ENCODE peak calls at places on chromosome 14, in eight cellular contexts. One of them, this sample, is unnamed.

GRCh38 chr14:75647650-75648049 is 13.0 kb downstream of the ERG28 start:
- DNase-seq in non-pigmented ciliary epithelial cell: no peak
- DNase-seq in NCI-H748 treated with DMSO at 0.1 percent for 48 hours: no peak
- DNase-seq in nephron progenitor cell: no peak
- DNase-seq in ovary: peak
- DNase-seq in ureter: peak
- DNase-seq in dermis microvascular lymphatic vessel endothelial cell: no peak
- DNase-seq in head of caudate nucleus: no peak
- DNase-seq in this sample: no peak

GRCh38 chr14:69749956-69750355 is 17.0 kb upstream of the SRSF5 start:
- DNase-seq in non-pigmented ciliary epithelial cell: no peak
- DNase-seq in NCI-H748 treated with DMSO at 0.1 percent for 48 hours: no peak
- DNase-seq in nephron progenitor cell: no peak
- DNase-seq in ovary: no peak
- DNase-seq in ureter: peak
- DNase-seq in dermis microvascular lymphatic vessel endothelial cell: no peak
- DNase-seq in head of caudate nucleus: no peak
- DNase-seq in this sample: no peak

GRCh38 chr14:73787760-73788508 is 63.7 kb upstream of the PTGR2 start:
- DNase-seq in non-pigmented ciliary epithelial cell: no peak
- DNase-seq in NCI-H748 treated with DMSO at 0.1 percent for 48 hours: no peak
- DNase-seq in nephron progenitor cell: no peak
- DNase-seq in ovary: no peak
- DNase-seq in ureter: no peak
- DNase-seq in dermis microvascular lymphatic vessel endothelial cell: peak
- DNase-seq in head of caudate nucleus: peak
- DNase-seq in this sample: no peak

GRCh38 chr14:105337966-105338365 is 23.4 kb downstream of the PACS2 start:
- DNase-seq in non-pigmented ciliary epithelial cell: no peak
- DNase-seq in NCI-H748 treated with DMSO at 0.1 percent for 48 hours: no peak
- DNase-seq in nephron progenitor cell: peak
- DNase-seq in ovary: no peak
- DNase-seq in ureter: no peak
- DNase-seq in dermis microvascular lymphatic vessel endothelial cell: peak
- DNase-seq in head of caudate nucleus: peak
- DNase-seq in this sample: no peak

GRCh38 chr14:56463491-56463890 is 116.1 kb upstream of the TMEM260 start:
- DNase-seq in non-pigmented ciliary epithelial cell: no peak
- DNase-seq in NCI-H748 treated with DMSO at 0.1 percent for 48 hours: no peak
- DNase-seq in nephron progenitor cell: no peak
- DNase-seq in ovary: no peak
- DNase-seq in ureter: no peak
- DNase-seq in dermis microvascular lymphatic vessel endothelial cell: no peak
- DNase-seq in head of caudate nucleus: no peak
- DNase-seq in this sample: no peak

GRCh38 chr14:91154851-91155625 is 41.2 kb downstream of the DGLUCY start:
- DNase-seq in non-pigmented ciliary epithelial cell: peak
- DNase-seq in NCI-H748 treated with DMSO at 0.1 percent for 48 hours: peak
- DNase-seq in nephron progenitor cell: peak
- DNase-seq in ovary: peak
- DNase-seq in ureter: peak
- DNase-seq in dermis microvascular lymphatic vessel endothelial cell: peak
- DNase-seq in head of caudate nucleus: no peak
- DNase-seq in this sample: no peak

GRCh38 chr14:65117795-65118746 is 15.8 kb upstream of the MAX start:
- DNase-seq in non-pigmented ciliary epithelial cell: no peak
- DNase-seq in NCI-H748 treated with DMSO at 0.1 percent for 48 hours: no peak
- DNase-seq in nephron progenitor cell: no peak
- DNase-seq in ovary: peak
- DNase-seq in ureter: no peak
- DNase-seq in dermis microvascular lymphatic vessel endothelial cell: no peak
- DNase-seq in head of caudate nucleus: no peak
- DNase-seq in this sample: no peak

GRCh38 chr14:74686324-74686723 is 26.6 kb downstream of the AREL1 start:
- DNase-seq in non-pigmented ciliary epithelial cell: no peak
- DNase-seq in NCI-H748 treated with DMSO at 0.1 percent for 48 hours: no peak
- DNase-seq in nephron progenitor cell: no peak
- DNase-seq in ovary: no peak
- DNase-seq in ureter: no peak
- DNase-seq in dermis microvascular lymphatic vessel endothelial cell: no peak
- DNase-seq in head of caudate nucleus: no peak
- DNase-seq in this sample: no peak

GRCh38 chr14:64388533-64389243 is 535 bp downstream of the MTHFD1 start:
- DNase-seq in non-pigmented ciliary epithelial cell: no peak
- DNase-seq in NCI-H748 treated with DMSO at 0.1 percent for 48 hours: peak
- DNase-seq in nephron progenitor cell: peak
- DNase-seq in ovary: no peak
- DNase-seq in ureter: no peak
- DNase-seq in dermis microvascular lymphatic vessel endothelial cell: peak
- DNase-seq in head of caudate nucleus: peak
- DNase-seq in this sample: peak

GRCh38 chr14:70563417-70563816 is 28.6 kb upstream of the ADAM20 start:
- DNase-seq in non-pigmented ciliary epithelial cell: no peak
- DNase-seq in NCI-H748 treated with DMSO at 0.1 percent for 48 hours: no peak
- DNase-seq in nephron progenitor cell: no peak
- DNase-seq in ovary: no peak
- DNase-seq in ureter: no peak
- DNase-seq in dermis microvascular lymphatic vessel endothelial cell: no peak
- DNase-seq in head of caudate nucleus: no peak
- DNase-seq in this sample: no peak

GRCh38 chr14:101128478-101129450 is 225.2 kb upstream of the RTL1 start:
- DNase-seq in non-pigmented ciliary epithelial cell: no peak
- DNase-seq in NCI-H748 treated with DMSO at 0.1 percent for 48 hours: no peak
- DNase-seq in nephron progenitor cell: no peak
- DNase-seq in ovary: no peak
- DNase-seq in ureter: peak
- DNase-seq in dermis microvascular lymphatic vessel endothelial cell: no peak
- DNase-seq in head of caudate nucleus: peak
- DNase-seq in this sample: peak

GRCh38 chr14:70821916-70822705 is 12.8 kb upstream of the MAP3K9 start:
- DNase-seq in non-pigmented ciliary epithelial cell: no peak
- DNase-seq in NCI-H748 treated with DMSO at 0.1 percent for 48 hours: peak
- DNase-seq in nephron progenitor cell: peak
- DNase-seq in ovary: peak
- DNase-seq in ureter: peak
- DNase-seq in dermis microvascular lymphatic vessel endothelial cell: no peak
- DNase-seq in head of caudate nucleus: peak
- DNase-seq in this sample: peak

GRCh38 chr14:69812725-69813124 is 15.7 kb upstream of the SLC10A1 start:
- DNase-seq in non-pigmented ciliary epithelial cell: no peak
- DNase-seq in NCI-H748 treated with DMSO at 0.1 percent for 48 hours: no peak
- DNase-seq in nephron progenitor cell: no peak
- DNase-seq in ovary: no peak
- DNase-seq in ureter: no peak
- DNase-seq in dermis microvascular lymphatic vessel endothelial cell: no peak
- DNase-seq in head of caudate nucleus: no peak
- DNase-seq in this sample: no peak

GRCh38 chr14:88551094-88551870 is 3.5 kb downstream of the PTPN21 start:
- DNase-seq in non-pigmented ciliary epithelial cell: no peak
- DNase-seq in NCI-H748 treated with DMSO at 0.1 percent for 48 hours: peak
- DNase-seq in nephron progenitor cell: peak
- DNase-seq in ovary: peak
- DNase-seq in ureter: peak
- DNase-seq in dermis microvascular lymphatic vessel endothelial cell: peak
- DNase-seq in head of caudate nucleus: peak
- DNase-seq in this sample: peak

GRCh38 chr14:90140956-90141316 is 79.1 kb downstream of the KCNK13 start:
- DNase-seq in non-pigmented ciliary epithelial cell: peak
- DNase-seq in NCI-H748 treated with DMSO at 0.1 percent for 48 hours: no peak
- DNase-seq in nephron progenitor cell: no peak
- DNase-seq in ovary: no peak
- DNase-seq in ureter: no peak
- DNase-seq in dermis microvascular lymphatic vessel endothelial cell: no peak
- DNase-seq in head of caudate nucleus: no peak
- DNase-seq in this sample: no peak

GRCh38 chr14:105919458-105920150 is 393.2 kb downstream of the TMEM121 start:
- DNase-seq in non-pigmented ciliary epithelial cell: no peak
- DNase-seq in NCI-H748 treated with DMSO at 0.1 percent for 48 hours: no peak
- DNase-seq in nephron progenitor cell: no peak
- DNase-seq in ovary: no peak
- DNase-seq in ureter: no peak
- DNase-seq in dermis microvascular lymphatic vessel endothelial cell: no peak
- DNase-seq in head of caudate nucleus: no peak
- DNase-seq in this sample: peak

GRCh38 chr14:68784298-68784910 is 8.5 kb downstream of the ZFP36L1 start:
- DNase-seq in non-pigmented ciliary epithelial cell: no peak
- DNase-seq in NCI-H748 treated with DMSO at 0.1 percent for 48 hours: no peak
- DNase-seq in nephron progenitor cell: no peak
- DNase-seq in ovary: peak
- DNase-seq in ureter: peak
- DNase-seq in dermis microvascular lymphatic vessel endothelial cell: no peak
- DNase-seq in head of caudate nucleus: no peak
- DNase-seq in this sample: no peak

GRCh38 chr14:39841088-39841487 is 408.9 kb upstream of the FBXO33 start:
- DNase-seq in non-pigmented ciliary epithelial cell: peak
- DNase-seq in NCI-H748 treated with DMSO at 0.1 percent for 48 hours: no peak
- DNase-seq in nephron progenitor cell: no peak
- DNase-seq in ovary: no peak
- DNase-seq in ureter: no peak
- DNase-seq in dermis microvascular lymphatic vessel endothelial cell: no peak
- DNase-seq in head of caudate nucleus: no peak
- DNase-seq in this sample: no peak

GRCh38 chr14:94213021-94213420 is 38.9 kb downstream of the PPP4R4 start:
- DNase-seq in non-pigmented ciliary epithelial cell: peak
- DNase-seq in NCI-H748 treated with DMSO at 0.1 percent for 48 hours: no peak
- DNase-seq in nephron progenitor cell: no peak
- DNase-seq in ovary: no peak
- DNase-seq in ureter: no peak
- DNase-seq in dermis microvascular lymphatic vessel endothelial cell: no peak
- DNase-seq in head of caudate nucleus: no peak
- DNase-seq in this sample: no peak

GRCh38 chr14:55800443-55800842 is 220.4 kb downstream of the KTN1 start:
- DNase-seq in non-pigmented ciliary epithelial cell: no peak
- DNase-seq in NCI-H748 treated with DMSO at 0.1 percent for 48 hours: no peak
- DNase-seq in nephron progenitor cell: no peak
- DNase-seq in ovary: no peak
- DNase-seq in ureter: no peak
- DNase-seq in dermis microvascular lymphatic vessel endothelial cell: no peak
- DNase-seq in head of caudate nucleus: no peak
- DNase-seq in this sample: no peak

GRCh38 chr14:44803239-44803905 is 158.4 kb downstream of the KLHL28 start:
- DNase-seq in non-pigmented ciliary epithelial cell: no peak
- DNase-seq in NCI-H748 treated with DMSO at 0.1 percent for 48 hours: peak
- DNase-seq in nephron progenitor cell: no peak
- DNase-seq in ovary: no peak
- DNase-seq in ureter: no peak
- DNase-seq in dermis microvascular lymphatic vessel endothelial cell: peak
- DNase-seq in head of caudate nucleus: peak
- DNase-seq in this sample: no peak

GRCh38 chr14:29016050-29016900 is 249.7 kb downstream of the FOXG1 start:
- DNase-seq in non-pigmented ciliary epithelial cell: no peak
- DNase-seq in NCI-H748 treated with DMSO at 0.1 percent for 48 hours: peak
- DNase-seq in nephron progenitor cell: peak
- DNase-seq in ovary: no peak
- DNase-seq in ureter: no peak
- DNase-seq in dermis microvascular lymphatic vessel endothelial cell: peak
- DNase-seq in head of caudate nucleus: no peak
- DNase-seq in this sample: peak

GRCh38 chr14:104851896-104852663 is 13.0 kb upstream of the CEP170B start:
- DNase-seq in non-pigmented ciliary epithelial cell: no peak
- DNase-seq in NCI-H748 treated with DMSO at 0.1 percent for 48 hours: no peak
- DNase-seq in nephron progenitor cell: no peak
- DNase-seq in ovary: no peak
- DNase-seq in ureter: no peak
- DNase-seq in dermis microvascular lymphatic vessel endothelial cell: no peak
- DNase-seq in head of caudate nucleus: no peak
- DNase-seq in this sample: no peak

GRCh38 chr14:38197761-38198345 is 9.9 kb upstream of the SSTR1 start:
- DNase-seq in non-pigmented ciliary epithelial cell: no peak
- DNase-seq in NCI-H748 treated with DMSO at 0.1 percent for 48 hours: no peak
- DNase-seq in nephron progenitor cell: no peak
- DNase-seq in ovary: no peak
- DNase-seq in ureter: no peak
- DNase-seq in dermis microvascular lymphatic vessel endothelial cell: no peak
- DNase-seq in head of caudate nucleus: no peak
- DNase-seq in this sample: no peak

GRCh38 chr14:96260341-96260821 is 4.4 kb downstream of the BDKRB1 start:
- DNase-seq in non-pigmented ciliary epithelial cell: no peak
- DNase-seq in NCI-H748 treated with DMSO at 0.1 percent for 48 hours: no peak
- DNase-seq in nephron progenitor cell: no peak
- DNase-seq in ovary: no peak
- DNase-seq in ureter: no peak
- DNase-seq in dermis microvascular lymphatic vessel endothelial cell: no peak
- DNase-seq in head of caudate nucleus: no peak
- DNase-seq in this sample: no peak

GRCh38 chr14:37546621-37547447 is 48.2 kb downstream of the FOXA1 start:
- DNase-seq in non-pigmented ciliary epithelial cell: no peak
- DNase-seq in NCI-H748 treated with DMSO at 0.1 percent for 48 hours: peak
- DNase-seq in nephron progenitor cell: no peak
- DNase-seq in ovary: no peak
- DNase-seq in ureter: no peak
- DNase-seq in dermis microvascular lymphatic vessel endothelial cell: no peak
- DNase-seq in head of caudate nucleus: no peak
- DNase-seq in this sample: no peak

GRCh38 chr14:85444685-85445084 is 85.3 kb upstream of the FLRT2 start:
- DNase-seq in non-pigmented ciliary epithelial cell: no peak
- DNase-seq in NCI-H748 treated with DMSO at 0.1 percent for 48 hours: no peak
- DNase-seq in nephron progenitor cell: peak
- DNase-seq in ovary: no peak
- DNase-seq in ureter: no peak
- DNase-seq in dermis microvascular lymphatic vessel endothelial cell: no peak
- DNase-seq in head of caudate nucleus: no peak
- DNase-seq in this sample: no peak

GRCh38 chr14:90703841-90704240 is 112.4 kb downstream of the TTC7B start:
- DNase-seq in non-pigmented ciliary epithelial cell: no peak
- DNase-seq in NCI-H748 treated with DMSO at 0.1 percent for 48 hours: no peak
- DNase-seq in nephron progenitor cell: no peak
- DNase-seq in ovary: no peak
- DNase-seq in ureter: no peak
- DNase-seq in dermis microvascular lymphatic vessel endothelial cell: no peak
- DNase-seq in head of caudate nucleus: no peak
- DNase-seq in this sample: no peak

GRCh38 chr14:43525647-43526046 is 981.4 kb downstream of the FSCB start:
- DNase-seq in non-pigmented ciliary epithelial cell: no peak
- DNase-seq in NCI-H748 treated with DMSO at 0.1 percent for 48 hours: no peak
- DNase-seq in nephron progenitor cell: no peak
- DNase-seq in ovary: no peak
- DNase-seq in ureter: no peak
- DNase-seq in dermis microvascular lymphatic vessel endothelial cell: no peak
- DNase-seq in head of caudate nucleus: no peak
- DNase-seq in this sample: no peak

GRCh38 chr14:73058923-73059311 is 583 bp downstream of the RBM25 start:
- DNase-seq in non-pigmented ciliary epithelial cell: no peak
- DNase-seq in NCI-H748 treated with DMSO at 0.1 percent for 48 hours: peak
- DNase-seq in nephron progenitor cell: peak
- DNase-seq in ovary: no peak
- DNase-seq in ureter: no peak
- DNase-seq in dermis microvascular lymphatic vessel endothelial cell: no peak
- DNase-seq in head of caudate nucleus: no peak
- DNase-seq in this sample: no peak

GRCh38 chr14:103057028-103057371 is 349 bp downstream of the CDC42BPB start:
- DNase-seq in non-pigmented ciliary epithelial cell: no peak
- DNase-seq in NCI-H748 treated with DMSO at 0.1 percent for 48 hours: no peak
- DNase-seq in nephron progenitor cell: no peak
- DNase-seq in ovary: peak
- DNase-seq in ureter: no peak
- DNase-seq in dermis microvascular lymphatic vessel endothelial cell: no peak
- DNase-seq in head of caudate nucleus: peak
- DNase-seq in this sample: peak

GRCh38 chr14:100147691-100148464 is 11.6 kb downstream of the DEGS2 start:
- DNase-seq in non-pigmented ciliary epithelial cell: no peak
- DNase-seq in NCI-H748 treated with DMSO at 0.1 percent for 48 hours: no peak
- DNase-seq in nephron progenitor cell: no peak
- DNase-seq in ovary: no peak
- DNase-seq in ureter: no peak
- DNase-seq in dermis microvascular lymphatic vessel endothelial cell: no peak
- DNase-seq in head of caudate nucleus: peak
- DNase-seq in this sample: no peak

GRCh38 chr14:75323571-75323970 is 44.9 kb downstream of the FOS start:
- DNase-seq in non-pigmented ciliary epithelial cell: no peak
- DNase-seq in NCI-H748 treated with DMSO at 0.1 percent for 48 hours: no peak
- DNase-seq in nephron progenitor cell: no peak
- DNase-seq in ovary: no peak
- DNase-seq in ureter: no peak
- DNase-seq in dermis microvascular lymphatic vessel endothelial cell: no peak
- DNase-seq in head of caudate nucleus: no peak
- DNase-seq in this sample: no peak

GRCh38 chr14:100408350-100409015 is 85.3 kb downstream of the SLC25A47 start:
- DNase-seq in non-pigmented ciliary epithelial cell: no peak
- DNase-seq in NCI-H748 treated with DMSO at 0.1 percent for 48 hours: no peak
- DNase-seq in nephron progenitor cell: no peak
- DNase-seq in ovary: no peak
- DNase-seq in ureter: no peak
- DNase-seq in dermis microvascular lymphatic vessel endothelial cell: no peak
- DNase-seq in head of caudate nucleus: no peak
- DNase-seq in this sample: no peak

This sample was measured in sciatic nerve.